ENCODE peak calls at places on chromosomes 5 and 9, in eight cellular contexts. H is fibroblast of lung, S is astrocyte of the spinal cord, N is foreskin fibroblast, M is fibroblast of the aortic adventitia, U is brain microvascular endothelial cell, I is PC-3, L is H1. Q is an unnamed sample.

GRCh38 chr5:98556707-98557106 is 216.8 kb upstream of the RGMB start:
- DNase-seq in L (no peak), H (no peak), S (peak), M (no peak), U (no peak), I (peak), N (peak), Q (no peak)

GRCh38 chr5:91468643-91469422 is 85.7 kb upstream of the ARRDC3 start:
- DNase-seq in I (peak), H (no peak), N (peak), M (no peak), U (no peak), L (no peak), S (peak), Q (peak)

GRCh38 chr9:34493972-34494535 is 28.7 kb downstream of the ENHO start:
- DNase-seq in M (peak), I (peak), H (peak), U (peak), L (no peak), N (peak), S (peak), Q (peak)

GRCh38 chr9:84773023-84773422 is 103.5 kb downstream of the NTRK2 start:
- DNase-seq in I (no peak), L (no peak), N (peak), S (no peak), H (peak), M (peak), U (peak), Q (no peak)

GRCh38 chr9:109487247-109487646 is 10.9 kb downstream of the PTPN3 start:
- DNase-seq in H (no peak), N (no peak), I (no peak), L (no peak), S (no peak), M (no peak), U (no peak), Q (no peak)

GRCh38 chr9:108844856-108845255 is 10.9 kb downstream of the ACTL7B start:
- DNase-seq in N (no peak), H (no peak), M (no peak), S (no peak), I (no peak), U (no peak), L (no peak), Q (no peak)

GRCh38 chr9:121240394-121241145 is 27.4 kb upstream of the GSN start:
- DNase-seq in H (peak), S (no peak), L (no peak), M (no peak), N (peak), U (no peak), I (no peak), Q (peak)

GRCh38 chr5:107320851-107321250 is 349.9 kb downstream of the EFNA5 start:
- DNase-seq in U (no peak), S (no peak), H (no peak), N (no peak), I (no peak), M (no peak), L (no peak), Q (no peak)

GRCh38 chr9:107105784-107106183 is 177.3 kb upstream of the RAD23B start:
- DNase-seq in N (no peak), L (no peak), I (no peak), U (no peak), M (no peak), S (no peak), H (no peak), Q (no peak)

DNA sequence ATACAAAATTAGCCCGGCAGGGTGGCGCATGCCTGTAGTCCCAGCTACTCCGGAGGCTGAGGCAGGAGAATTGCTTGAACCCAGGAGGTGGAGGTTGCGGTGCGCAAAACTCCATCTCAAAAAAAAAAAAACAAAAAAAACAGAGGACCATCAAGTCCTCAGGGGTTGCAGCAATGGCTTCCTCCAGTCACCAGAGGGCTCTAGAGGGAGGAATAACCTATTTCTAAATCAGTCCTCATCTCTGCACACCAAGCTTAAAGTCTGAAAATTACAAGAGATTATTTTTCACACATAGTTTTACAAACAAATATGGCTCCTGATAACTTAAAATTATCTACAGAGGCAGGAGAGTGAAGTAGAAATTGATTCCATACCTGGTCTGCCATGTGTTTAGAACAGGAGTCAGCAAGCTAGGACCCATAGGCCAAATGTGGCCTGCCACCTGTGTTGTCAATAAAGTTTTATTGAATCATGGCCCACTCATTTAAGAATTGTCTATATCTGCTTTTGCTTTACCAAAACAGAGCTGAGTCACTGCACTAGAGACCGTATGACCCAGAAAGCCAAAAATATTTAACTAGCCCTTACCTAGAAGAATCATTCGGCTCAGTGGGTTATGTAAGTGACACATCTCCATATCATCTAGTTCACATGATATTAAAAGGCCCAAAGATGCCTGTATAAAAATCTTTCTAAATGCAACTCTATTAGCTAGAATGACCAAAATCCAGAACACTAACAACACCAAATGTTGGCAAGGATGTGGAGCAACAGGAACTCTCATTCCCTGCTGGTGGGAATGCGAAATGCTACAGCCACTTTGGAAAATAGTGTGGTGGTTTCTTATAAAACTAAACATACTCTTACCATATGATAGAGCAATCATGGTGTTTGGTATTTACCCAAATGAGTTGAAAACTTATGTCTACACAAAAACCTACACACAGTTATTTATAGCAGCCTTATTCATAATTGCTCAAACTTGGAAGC is 207.7 kb downstream of the FRMD3 start:
- DNase-seq in M (no peak), I (peak), U (no peak), S (no peak), L (no peak), N (no peak), H (no peak), Q (no peak)
- TF ChIP-seq CTCF in M (peak), I (peak), U (peak), S (peak), L (no peak), N (no peak), H (peak), Q (peak)

GRCh38 chr9:126411225-126411947 is 84.8 kb downstream of the MVB12B start:
- DNase-seq in U (no peak), L (no peak), N (peak), H (no peak), M (no peak), S (peak), I (peak), Q (no peak)
- H3K4me3 ChIP-seq in U (no peak), L (no peak), N (no peak), H (no peak), M (no peak), S (no peak), I (no peak), Q (no peak)

GRCh38 chr5:158895573-158895972 is 204.1 kb downstream of the EBF1 start:
- DNase-seq in L (no peak), I (peak), N (peak), M (peak), H (peak), U (peak), S (no peak), Q (no peak)
- TF ChIP-seq CTCF in L (no peak), I (peak), N (peak), M (peak), H (peak), U (peak), S (peak), Q (no peak)

DNA sequence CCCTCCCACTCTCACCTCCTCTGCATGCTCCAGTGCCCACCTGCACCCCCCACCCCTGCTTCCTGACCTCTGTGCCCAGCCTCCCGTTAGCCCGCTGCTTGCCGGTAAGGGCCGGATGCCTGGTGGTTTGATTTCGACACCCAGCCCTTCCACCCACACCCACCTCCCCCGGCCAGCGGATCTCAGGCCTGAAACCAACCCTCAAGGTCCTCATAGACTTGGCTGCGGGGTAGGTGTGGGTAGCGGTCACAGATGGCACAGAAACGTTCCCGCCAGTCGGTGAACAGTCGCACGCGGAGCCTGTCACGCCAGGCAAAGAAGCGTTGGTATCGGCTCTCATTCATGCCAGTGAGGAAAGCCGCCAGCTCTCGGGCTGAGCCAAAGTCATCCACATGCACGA is 1.4 kb downstream of the FUT7 start:
- DNase-seq in U (no peak), S (no peak), N (no peak), H (no peak), I (no peak), L (no peak), M (no peak), Q (no peak)
- H3K4me3 ChIP-seq in U (no peak), S (no peak), N (no peak), H (no peak), I (no peak), L (no peak), M (no peak), Q (no peak)

Q was measured in fibroblast of villous mesenchyme.